ENCODE peak calls at places on chromosomes 3 and 15, in eight cellular contexts. One of them, this sample, is unnamed.
A peak's percentile ranks its signal among the peaks of the same experiment; 100 is the strongest.

GRCh38 chr3:46489875-46490274 is 7.9 kb upstream of the RTP3 start:
- DNase-seq in EH: peak; percentile 81
- DNase-seq in activated gamma-delta T cell treated with anti-CD3 and anti-CD28 coated beads, Interleukin-2, amount 50 U/mL, for 16 hours: no peak
- DNase-seq in GOT3: no peak
- DNase-seq in MCF 10A: peak; percentile 20
- DNase-seq in cerebellar cortex: no peak
- DNase-seq in HFFc6: peak; percentile 82
- DNase-seq in heart left ventricle: no peak
- DNase-seq in this sample: no peak

GRCh38 chr3:159763466-159764210 is 225.0 kb upstream of the IL12A start:
- DNase-seq in EH: peak; percentile 94
- DNase-seq in activated gamma-delta T cell treated with anti-CD3 and anti-CD28 coated beads, Interleukin-2, amount 50 U/mL, for 16 hours: no peak
- DNase-seq in GOT3: peak; percentile 69
- DNase-seq in MCF 10A: peak; percentile 81
- DNase-seq in cerebellar cortex: peak; percentile 75
- DNase-seq in HFFc6: peak; percentile 84
- DNase-seq in heart left ventricle: peak; percentile 86
- DNase-seq in this sample: no peak

GRCh38 chr15:42911058-42911592 is 9.5 kb downstream of the TTBK2 start:
- DNase-seq in EH: peak; percentile 58
- DNase-seq in activated gamma-delta T cell treated with anti-CD3 and anti-CD28 coated beads, Interleukin-2, amount 50 U/mL, for 16 hours: no peak
- DNase-seq in GOT3: no peak
- DNase-seq in MCF 10A: peak; percentile 59
- DNase-seq in cerebellar cortex: no peak
- DNase-seq in HFFc6: no peak
- DNase-seq in heart left ventricle: no peak
- DNase-seq in this sample: no peak

GRCh38 chr15:44598892-44599291 is 61.9 kb downstream of the EIF3J start:
- DNase-seq in EH: peak; percentile 83
- DNase-seq in activated gamma-delta T cell treated with anti-CD3 and anti-CD28 coated beads, Interleukin-2, amount 50 U/mL, for 16 hours: no peak
- DNase-seq in GOT3: no peak
- DNase-seq in MCF 10A: no peak
- DNase-seq in cerebellar cortex: no peak
- DNase-seq in HFFc6: peak; percentile 87
- DNase-seq in heart left ventricle: no peak
- DNase-seq in this sample: no peak

GRCh38 chr15:69472575-69472974 is 20.0 kb downstream of the RPLP1 start:
- DNase-seq in EH: no peak
- DNase-seq in activated gamma-delta T cell treated with anti-CD3 and anti-CD28 coated beads, Interleukin-2, amount 50 U/mL, for 16 hours: no peak
- DNase-seq in GOT3: no peak
- DNase-seq in MCF 10A: no peak
- DNase-seq in cerebellar cortex: no peak
- DNase-seq in HFFc6: no peak
- DNase-seq in heart left ventricle: no peak
- DNase-seq in this sample: no peak

GRCh38 chr15:47188766-47189507 is 528.4 kb upstream of the SEMA6D start:
- DNase-seq in EH: no peak
- DNase-seq in activated gamma-delta T cell treated with anti-CD3 and anti-CD28 coated beads, Interleukin-2, amount 50 U/mL, for 16 hours: no peak
- DNase-seq in GOT3: no peak
- DNase-seq in MCF 10A: no peak
- DNase-seq in cerebellar cortex: no peak
- DNase-seq in HFFc6: no peak
- DNase-seq in heart left ventricle: no peak
- DNase-seq in this sample: no peak

GRCh38 chr3:60528651-60529050 is 722.6 kb downstream of the FHIT start:
- DNase-seq in EH: no peak
- DNase-seq in activated gamma-delta T cell treated with anti-CD3 and anti-CD28 coated beads, Interleukin-2, amount 50 U/mL, for 16 hours: no peak
- DNase-seq in GOT3: no peak
- DNase-seq in MCF 10A: no peak
- DNase-seq in cerebellar cortex: no peak
- DNase-seq in HFFc6: no peak
- DNase-seq in heart left ventricle: no peak
- DNase-seq in this sample: no peak

GRCh38 chr3:65979731-65980130 is 59.0 kb downstream of the MAGI1 start:
- DNase-seq in EH: peak; percentile 90
- DNase-seq in activated gamma-delta T cell treated with anti-CD3 and anti-CD28 coated beads, Interleukin-2, amount 50 U/mL, for 16 hours: no peak
- DNase-seq in GOT3: no peak
- DNase-seq in MCF 10A: no peak
- DNase-seq in cerebellar cortex: no peak
- DNase-seq in HFFc6: peak; percentile 81
- DNase-seq in heart left ventricle: no peak
- DNase-seq in this sample: no peak

GRCh38 chr3:37544869-37545352 is 316.8 kb upstream of the CTDSPL start:
- DNase-seq in EH: no peak
- DNase-seq in activated gamma-delta T cell treated with anti-CD3 and anti-CD28 coated beads, Interleukin-2, amount 50 U/mL, for 16 hours: no peak
- DNase-seq in GOT3: no peak
- DNase-seq in MCF 10A: no peak
- DNase-seq in cerebellar cortex: peak; percentile 53
- DNase-seq in HFFc6: no peak
- DNase-seq in heart left ventricle: no peak
- DNase-seq in this sample: no peak